ENCODE peak calls at places on chromosome 22, in nine cellular contexts. Z is SHP77; D is colonic mucosa; Y is activated CD8-positive, alpha-beta memory T cell treated with anti-CD3 and anti-CD28 coated beads for 1 hour; E is NCI-H748 treated with DMSO at 0.1 percent for 48 hours; W is cardiac muscle cell; H is stimulated activated CD8-positive, alpha-beta memory T cell treated with anti-CD3 and anti-CD28 coated beads, Interleukin-4, amount 100 ng/mL, for 1 hour; I is aorta; R is activated CD4-positive, alpha-beta T cell treated with anti-CD3 and anti-CD28 coated beads, Interleukin-2, amount 50 U/mL, for 24 hours. A is an unnamed sample.
A peak's percentile ranks its signal among the peaks of the same experiment; 100 is the strongest.

GRCh38 chr22:19819911-19820879 is 34.5 kb downstream of the GNB1L start:
- DNase-seq in D (peak; percentile 11), H (no peak), W (no peak), I (peak; percentile 73), E (no peak), Z (no peak), R (no peak), Y (no peak), A (no peak)

GRCh38 chr22:36977401-36977861 is 41.8 kb downstream of the TST start:
- DNase-seq in Y (peak; percentile 75), I (peak; percentile 81), W (peak; percentile 45), E (no peak), R (peak; percentile 65), D (peak; percentile 77), H (peak; percentile 47), Z (peak; percentile 34), A (peak; percentile 72)

GRCh38 chr22:36385491-36386350 is 2.0 kb downstream of the MYH9 start:
- DNase-seq in W (no peak), Y (peak; percentile 36), D (peak; percentile 58), R (peak; percentile 67), I (peak; percentile 88), H (no peak), E (peak; percentile 31), Z (no peak), A (peak; percentile 82)

GRCh38 chr22:42719656-42720262 is 911 bp downstream of the A4GALT start:
- DNase-seq in W (no peak), Z (no peak), D (no peak), E (no peak), R (no peak), Y (no peak), H (no peak), I (no peak), A (no peak)

GRCh38 chr22:48372395-48372794 is 1455.3 kb downstream of the BRD1 start:
- DNase-seq in Z (no peak), D (no peak), W (no peak), E (no peak), I (no peak), H (no peak), Y (no peak), R (no peak), A (no peak)

GRCh38 chr22:49586244-49586748 is 241.4 kb downstream of the BRD1 start:
- DNase-seq in Y (no peak), Z (no peak), I (peak; percentile 68), W (no peak), D (no peak), R (no peak), E (no peak), H (no peak), A (no peak)

GRCh38 chr22:39622881-39623367 is 52.4 kb downstream of the CACNA1I start:
- DNase-seq in R (peak; percentile 52), W (peak; percentile 58), I (peak; percentile 82), D (peak; percentile 70), H (peak; percentile 25), E (no peak), Y (peak; percentile 56), Z (peak; percentile 20), A (peak; percentile 57)

GRCh38 chr22:35306350-35306967 is 6.8 kb downstream of the TOM1 start:
- DNase-seq in E (no peak), Y (no peak), H (no peak), W (no peak), Z (no peak), I (no peak), D (no peak), R (no peak), A (no peak)

GRCh38 chr22:39439170-39439569 is 17.6 kb upstream of the MGAT3 start:
- DNase-seq in Y (no peak), D (no peak), H (no peak), R (no peak), I (no peak), Z (no peak), W (peak; percentile 79), E (no peak), A (no peak)

GRCh38 chr22:49368976-49369725 is 458.5 kb downstream of the BRD1 start:
- DNase-seq in D (peak; percentile 14), E (no peak), W (no peak), Z (peak; percentile 83), Y (no peak), R (no peak), I (peak; percentile 67), H (no peak), A (no peak)

GRCh38 chr22:36413022-36413770 is 25.4 kb upstream of the MYH9 start:
- DNase-seq in Y (no peak), Z (no peak), D (no peak), I (no peak), H (no peak), W (no peak), E (no peak), R (no peak), A (no peak)

GRCh38 chr22:24441406-24442351 is 14.3 kb downstream of the ADORA2A start:
- DNase-seq in R (no peak), H (no peak), Y (no peak), D (no peak), W (no peak), I (peak; percentile 84), E (no peak), Z (no peak), A (no peak)

GRCh38 chr22:50190182-50190951 is 4.7 kb downstream of the TRABD start:
- DNase-seq in R (peak; percentile 62), E (no peak), Y (peak; percentile 66), I (peak; percentile 90), H (peak; percentile 60), Z (peak; percentile 76), W (peak; percentile 50), D (peak; percentile 90), A (peak; percentile 83)

GRCh38 chr22:41963453-41964105 is 5.7 kb upstream of the SEPTIN3 start:
- DNase-seq in H (no peak), Z (no peak), E (no peak), R (no peak), I (no peak), Y (no peak), D (no peak), W (peak; percentile 90), A (no peak)

GRCh38 chr22:39546889-39547586 is 14.5 kb upstream of the RPS19BP1 start:
- DNase-seq in Z (no peak), R (no peak), D (no peak), I (no peak), Y (no peak), H (no peak), E (no peak), W (no peak), A (no peak)

GRCh38 chr22:30863161-30863833 is 105.3 kb downstream of the MORC2 start:
- DNase-seq in D (no peak), W (peak; percentile 7), Y (no peak), R (no peak), Z (no peak), H (no peak), E (no peak), I (peak; percentile 52), A (no peak)

GRCh38 chr22:19035474-19036228 is 86.6 kb downstream of the DGCR2 start:
- DNase-seq in D (no peak), Z (no peak), Y (no peak), R (no peak), I (peak; percentile 68), H (no peak), W (peak; percentile 12), E (no peak), A (no peak)

A was measured in MM.1S.